ENCODE peak calls at places on chromosomes 13 and 19, in nine cellular contexts. J is GM06990; P is breast epithelium; X is HCT116; F is GM10248; U is left lung; Z is progenitor cell of endocrine pancreas; N is mammary epithelial cell; D is CD4-positive, alpha-beta T cell. O is an unnamed sample.

GRCh38 chr13:93226623-93227279 is at the start of gene GPC6:
- DNase-seq in J (no peak), P (no peak), X (no peak), F (no peak), U (no peak), Z (peak; percentile 25), N (peak; percentile 93), D (no peak), O (no peak)

GRCh38 chr19:11375143-11375948 is 880 bp downstream of the SWSAP1 start:
- DNase-seq in J (peak; percentile 76), P (peak; percentile 56), X (no peak), F (peak; percentile 67), U (peak; percentile 85), Z (no peak), N (no peak), D (peak; percentile 64), O (peak; percentile 46)

GRCh38 chr13:41696163-41697003 is 239.0 kb downstream of the RGCC start:
- DNase-seq in J (no peak), P (no peak), X (peak; percentile 61), F (no peak), U (no peak), Z (no peak), N (peak; percentile 88), D (no peak), O (no peak)

GRCh38 chr13:101325423-101325822 is 90.9 kb downstream of the NALCN start:
- DNase-seq in J (no peak), P (no peak), X (no peak), F (no peak), U (no peak), Z (no peak), N (no peak), D (no peak), O (no peak)

GRCh38 chr19:12162882-12163806 is at the start of gene ZNF136:
- DNase-seq in J (peak; percentile 92), P (peak; percentile 91), X (peak; percentile 89), F (peak; percentile 99), U (peak; percentile 95), Z (peak; percentile 70), N (peak; percentile 96), D (peak; percentile 84), O (peak; percentile 83)

GRCh38 chr19:7145494-7145893 is 76.0 kb downstream of the ZNF557 start:
- DNase-seq in J (no peak), P (no peak), X (no peak), F (no peak), U (no peak), Z (no peak), N (no peak), D (no peak), O (no peak)

GRCh38 chr19:36604656-36605100 is 435 bp upstream of the ZNF382 start:
- DNase-seq in J (peak; percentile 88), P (peak; percentile 20), X (no peak), F (peak; percentile 87), U (peak; percentile 83), Z (peak; percentile 43), N (peak; percentile 45), D (peak; percentile 81), O (peak; percentile 80)

GRCh38 chr19:2820112-2820702 is 539 bp downstream of the ZNF554 start:
- DNase-seq in J (no peak), P (no peak), X (no peak), F (no peak), U (no peak), Z (no peak), N (no peak), D (no peak), O (no peak)

GRCh38 chr13:44739539-44739938 is 163.4 kb upstream of the TSC22D1 start:
- DNase-seq in J (no peak), P (no peak), X (no peak), F (no peak), U (no peak), Z (no peak), N (no peak), D (no peak), O (no peak)

GRCh38 chr13:24097667-24098066 is 62.9 kb upstream of the SPATA13 start:
- DNase-seq in J (no peak), P (no peak), X (no peak), F (no peak), U (no peak), Z (no peak), N (no peak), D (no peak), O (no peak)

GRCh38 chr13:66992183-66992582 is 238.0 kb downstream of the PCDH9 start:
- DNase-seq in J (no peak), P (no peak), X (no peak), F (no peak), U (no peak), Z (no peak), N (peak; percentile 66), D (no peak), O (no peak)

GRCh38 chr19:38478273-38478971 is 44.9 kb downstream of the RYR1 start:
- DNase-seq in J (no peak), P (no peak), X (peak; percentile 35), F (no peak), U (no peak), Z (no peak), N (no peak), D (no peak), O (no peak)

GRCh38 chr19:55247621-55248099 is 11.2 kb downstream of the PPP6R1 start:
- DNase-seq in J (no peak), P (no peak), X (no peak), F (no peak), U (peak; percentile 76), Z (no peak), N (peak; percentile 85), D (no peak), O (no peak)
- TF ChIP-seq CTCF in J (no peak), P (no peak), X (no peak), F (no peak), U (no peak), Z (no peak), N (no peak), D (no peak), O (no peak)

GRCh38 chr19:39533003-39533512 is 406 bp upstream of the EID2B start:
- DNase-seq in J (no peak), P (no peak), X (no peak), F (no peak), U (no peak), Z (no peak), N (no peak), D (no peak), O (no peak)

GRCh38 chr19:39532233-39533002 is at the start of gene EID2B:
- DNase-seq in J (peak; percentile 88), P (peak; percentile 91), X (peak; percentile 88), F (peak; percentile 97), U (peak; percentile 99), Z (peak; percentile 90), N (peak; percentile 89), D (peak; percentile 90), O (peak; percentile 88)

GRCh38 chr19:39531834-39532232 is 819 bp downstream of the EID2B start:
- DNase-seq in J (no peak), P (no peak), X (no peak), F (no peak), U (no peak), Z (no peak), N (no peak), D (no peak), O (no peak)

GRCh38 chr19:39539165-39539518 is 819 bp downstream of the EID2 start:
- DNase-seq in J (no peak), P (no peak), X (no peak), F (no peak), U (no peak), Z (no peak), N (peak; percentile 37), D (no peak), O (no peak)

DNA sequence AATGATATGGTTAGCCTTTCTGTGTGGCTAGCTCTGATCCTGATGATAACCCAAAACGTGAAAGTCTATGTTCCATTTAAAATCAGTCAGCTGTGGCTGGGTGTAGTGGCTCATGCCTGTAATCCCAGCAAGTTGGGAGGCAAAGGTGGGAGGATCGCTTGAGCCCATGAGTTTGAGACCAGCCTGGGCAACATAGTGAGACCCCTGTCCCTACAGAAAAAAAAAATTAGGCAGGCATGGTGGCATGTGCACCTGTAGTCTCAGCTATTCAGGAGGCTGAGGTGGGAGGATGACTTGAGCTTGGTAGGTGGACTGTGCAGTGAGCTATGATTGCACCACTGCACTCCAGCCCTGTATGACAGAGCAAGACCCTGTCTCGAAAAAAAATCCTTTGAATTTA is 1.1 kb upstream of the EID2B start:
- DNase-seq in J (no peak), P (no peak), X (no peak), F (no peak), U (no peak), Z (no peak), N (no peak), D (no peak), O (no peak)
- TF ChIP-seq CTCF in J (no peak), P (no peak), X (no peak), F (no peak), U (no peak), Z (no peak), N (no peak), D (no peak), O (no peak)

GRCh38 chr13:98794498-98794897 is 42.0 kb upstream of the SLC15A1 start:
- DNase-seq in J (no peak), P (no peak), X (no peak), F (no peak), U (no peak), Z (no peak), N (no peak), D (no peak), O (no peak)
- TF ChIP-seq CTCF in J (no peak), P (no peak), X (no peak), F (no peak), U (no peak), Z (no peak), N (no peak), D (no peak), O (no peak)

DNA sequence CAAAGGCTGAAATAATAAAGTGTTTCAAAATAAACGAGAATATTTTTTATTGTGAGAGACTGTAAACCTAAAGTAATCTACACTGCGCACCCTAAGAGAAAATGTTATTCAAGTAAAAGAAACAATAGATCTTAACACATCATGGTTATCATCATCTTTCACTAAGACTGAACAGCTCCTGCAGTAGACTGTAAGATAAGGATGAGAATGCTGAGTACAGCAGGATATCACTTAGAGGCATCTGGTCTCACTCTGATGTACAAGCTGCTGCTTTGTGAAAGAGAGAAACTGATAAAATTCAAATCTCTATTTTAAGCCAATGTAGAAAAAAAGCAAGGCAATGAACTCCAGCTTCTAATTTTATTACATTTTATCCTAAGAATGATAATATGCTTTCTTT is 261.7 kb upstream of the HTR2A start:
- DNase-seq in J (no peak), P (no peak), X (no peak), F (no peak), U (no peak), Z (no peak), N (no peak), D (no peak), O (no peak)
- TF ChIP-seq CTCF in J (no peak), P (no peak), X (no peak), F (no peak), U (no peak), Z (no peak), N (no peak), D (no peak), O (no peak)

O was measured in activated B cell treated with CpG ODN at 0.5 μM for 24 hours.